ENCODE peak calls at places on chromosomes 4 and X, in four cellular contexts. One of them, this sample, is unnamed.

GRCh38 chr4:142314183-142314582 is 531.9 kb downstream of the INPP4B start:
- DNase-seq in NAMALWA: no peak
- DNase-seq in mesenchymal stem cell: no peak
- DNase-seq in AG08395: no peak
- DNase-seq in this sample: no peak

GRCh38 chr4:150582881-150583286 is 933 bp downstream of the MAB21L2 start:
- DNase-seq in NAMALWA: no peak
- DNase-seq in mesenchymal stem cell: peak; percentile 76
- DNase-seq in AG08395: no peak
- DNase-seq in this sample: no peak

GRCh38 chr4:109701566-109702399 is 1.5 kb downstream of the CASP6 start:
- DNase-seq in AG08395: no peak
- DNase-seq in NAMALWA: no peak
- DNase-seq in mesenchymal stem cell: peak; percentile 1
- DNase-seq in this sample: no peak

GRCh38 chr4:2789351-2789750 is 3.5 kb upstream of the SH3BP2 start:
- DNase-seq in NAMALWA: no peak
- DNase-seq in AG08395: no peak
- DNase-seq in mesenchymal stem cell: no peak
- DNase-seq in this sample: peak; percentile 61

GRCh38 chr4:26256016-26256415 is 64.8 kb upstream of the RBPJ start:
- DNase-seq in mesenchymal stem cell: no peak
- DNase-seq in NAMALWA: no peak
- DNase-seq in AG08395: peak; percentile 57
- DNase-seq in this sample: no peak

GRCh38 chr4:16544251-16544721 is 318.0 kb upstream of the TAPT1 start:
- DNase-seq in AG08395: no peak
- DNase-seq in NAMALWA: no peak
- DNase-seq in mesenchymal stem cell: no peak
- DNase-seq in this sample: peak; percentile 53

GRCh38 chr4:99059550-99059949 is 29.0 kb downstream of the ADH5 start:
- DNase-seq in mesenchymal stem cell: no peak
- DNase-seq in NAMALWA: no peak
- DNase-seq in AG08395: no peak
- DNase-seq in this sample: no peak

GRCh38 chr4:123832173-123833026 is 435.8 kb downstream of the SPRY1 start:
- DNase-seq in NAMALWA: no peak
- DNase-seq in AG08395: peak; percentile 91
- DNase-seq in mesenchymal stem cell: peak; percentile 99
- DNase-seq in this sample: peak; percentile 74

GRCh38 chr4:87011340-87012034 is 76.7 kb downstream of the AFF1 start:
- DNase-seq in mesenchymal stem cell: peak; percentile 96
- DNase-seq in NAMALWA: no peak
- DNase-seq in AG08395: peak; percentile 59
- DNase-seq in this sample: no peak

GRCh38 chr4:44056721-44057151 is 391.9 kb downstream of the KCTD8 start:
- DNase-seq in mesenchymal stem cell: peak; percentile 0
- DNase-seq in AG08395: no peak
- DNase-seq in NAMALWA: no peak
- DNase-seq in this sample: no peak

GRCh38 chrX:140064993-140065392 is 99.7 kb upstream of the CXorf66 start:
- DNase-seq in mesenchymal stem cell: no peak
- DNase-seq in AG08395: no peak
- DNase-seq in NAMALWA: no peak
- DNase-seq in this sample: no peak

GRCh38 chr4:71066737-71067716 is 73.6 kb downstream of the DCK start:
- DNase-seq in NAMALWA: no peak
- DNase-seq in AG08395: no peak
- DNase-seq in mesenchymal stem cell: no peak
- DNase-seq in this sample: no peak